ENCODE peak calls at places on chromosomes 1 and 21, in four cellular contexts. H is heart right ventricle; O is CD8-positive, alpha-beta T cell; L is Peyer's patch. J is an unnamed sample.
A peak's percentile ranks its signal among the peaks of the same experiment; 100 is the strongest.

GRCh38 chr1:236502579-236502971 is 21.2 kb upstream of the LGALS8 start:
- DNase-seq in L (no peak), O (no peak), H (no peak), J (no peak)

GRCh38 chr1:151312439-151313225 is 14.6 kb downstream of the PI4KB start:
- DNase-seq in L (no peak), H (no peak), O (no peak), J (no peak)

GRCh38 chr1:36620142-36620541 is 137.4 kb upstream of the CSF3R start:
- DNase-seq in O (no peak), H (no peak), L (no peak), J (no peak)

GRCh38 chr1:93811646-93812045 is 67.4 kb downstream of the DNTTIP2 start:
- DNase-seq in H (no peak), L (no peak), O (no peak), J (no peak)

GRCh38 chr21:32477424-32477745 is 64.9 kb downstream of the EVA1C start:
- DNase-seq in L (no peak), H (no peak), O (no peak), J (no peak)

GRCh38 chr21:18153063-18153462 is 91.6 kb upstream of the CHODL start:
- DNase-seq in O (no peak), H (no peak), L (no peak), J (no peak)

GRCh38 chr1:55698136-55698535 is 483.0 kb upstream of the USP24 start:
- DNase-seq in O (no peak), H (no peak), L (no peak), J (no peak)

GRCh38 chr1:111320066-111320879 is 29.6 kb downstream of the CHIA start:
- DNase-seq in L (no peak), H (no peak), O (no peak), J (no peak)

GRCh38 chr1:41515131-41515678 is 30.7 kb upstream of the EDN2 start:
- DNase-seq in H (no peak), L (no peak), O (no peak), J (no peak)

GRCh38 chr1:177914603-177915002 is 55.3 kb downstream of the SEC16B start:
- DNase-seq in H (no peak), L (no peak), O (no peak), J (no peak)

GRCh38 chr1:7975212-7975865 is 13.8 kb downstream of the PARK7 start:
- DNase-seq in H (peak; percentile 60), O (no peak), L (no peak), J (no peak)

GRCh38 chr1:2800664-2801045 is 838 bp downstream of the TTC34 start:
- DNase-seq in L (no peak), O (no peak), H (peak; percentile 6), J (peak; percentile 23)

GRCh38 chr1:151908228-151908691 is 1.1 kb downstream of the THEM4 start:
- DNase-seq in O (no peak), L (no peak), H (no peak), J (no peak)

GRCh38 chr1:150498342-150498741 is 9.6 kb upstream of the ECM1 start:
- DNase-seq in H (no peak), L (no peak), O (no peak), J (no peak)

GRCh38 chr1:93576346-93576745 is 105.3 kb downstream of the BCAR3 start:
- DNase-seq in O (no peak), H (peak; percentile 38), L (no peak), J (no peak)

GRCh38 chr1:179590671-179591070 is 961 bp upstream of the TDRD5 start:
- DNase-seq in L (no peak), H (no peak), O (no peak), J (no peak)
- H3K27ac ChIP-seq in L (no peak overlapping the region), H (no peak overlapping the region), O (no peak overlapping the region), J (no peak overlapping the region)

GRCh38 chr1:10637400-10637799 is 159.0 kb downstream of the CASZ1 start:
- DNase-seq in O (no peak), H (no peak), L (no peak), J (no peak)

GRCh38 chr1:10634075-10634427 is 159.3 kb downstream of the PEX14 start:
- DNase-seq in H (no peak), O (no peak), L (no peak), J (no peak)

GRCh38 chr1:10634428-10635384 is 160.0 kb downstream of the PEX14 start:
- DNase-seq in H (peak; percentile 57), L (no peak), O (no peak), J (no peak)

GRCh38 chr1:10635992-10636391 is 160.5 kb downstream of the CASZ1 start:
- DNase-seq in L (no peak), H (peak; percentile 43), O (no peak), J (no peak)

GRCh38 chr1:10635385-10635896 is 160.7 kb downstream of the PEX14 start:
- DNase-seq in O (no peak), H (peak; percentile 37), L (no peak), J (no peak)
- H3K4me3 ChIP-seq in O (no peak overlapping the region), H (no peak overlapping the region), L (no peak overlapping the region), J (no peak overlapping the region)

GRCh38 chr1:26019641-26020315 is 1.8 kb upstream of the EXTL1 start:
- DNase-seq in H (no peak), O (no peak), L (no peak), J (no peak)
- H3K4me1 ChIP-seq in H (peaks cover 46% of the 10 kb centered on the region), O (peaks cover 19% of the 10 kb centered on the region), L (no peaks in the 10 kb centered on the region), J (no peaks in the 10 kb centered on the region)

DNA sequence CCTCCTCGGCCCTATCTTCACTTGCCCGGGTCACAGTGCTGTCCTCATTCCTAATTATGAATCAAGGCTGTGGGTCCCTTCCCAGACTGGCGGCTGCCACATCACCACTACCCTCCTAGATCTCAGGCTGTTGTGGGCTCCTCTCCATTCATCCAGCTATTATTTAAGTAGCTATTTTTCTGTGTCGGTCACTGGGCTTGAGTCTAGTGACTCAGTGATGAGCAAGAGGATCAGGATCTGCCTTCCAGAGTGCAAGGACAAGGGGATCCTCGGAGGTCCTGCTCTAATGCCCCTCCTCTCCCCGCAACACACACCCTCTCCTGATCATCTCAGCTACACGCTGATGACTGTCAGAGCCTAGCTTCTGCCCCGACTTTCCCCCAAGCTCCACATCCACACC is 34.1 kb downstream of the CDCP2 start:
- DNase-seq in O (no peak), L (no peak), H (no peak), J (no peak)
- H3K27ac ChIP-seq in O (no peak overlapping the region), L (no peak overlapping the region), H (no peak overlapping the region), J (no peak overlapping the region)

DNA sequence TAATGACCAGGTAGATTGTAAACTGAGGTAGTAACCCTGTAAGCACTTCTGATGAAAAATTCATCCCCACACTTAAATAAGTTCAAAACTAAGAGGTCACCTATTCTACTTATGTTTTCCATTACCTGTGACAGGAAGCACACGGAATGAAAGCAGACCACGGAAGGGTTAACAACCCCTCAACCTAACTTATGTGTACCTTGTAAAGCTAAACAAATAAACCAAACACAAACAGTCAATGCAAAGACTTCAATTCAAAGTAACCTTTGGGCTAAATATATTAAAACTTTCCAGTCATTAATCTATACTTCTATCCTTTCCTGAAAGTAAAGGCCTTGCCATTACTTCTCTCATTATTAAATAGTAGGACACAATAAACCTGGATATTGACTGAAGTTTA is 7.0 kb downstream of the PPP1R15B start:
- DNase-seq in H (no peak), L (no peak), O (no peak), J (no peak)
- H3K4me3 ChIP-seq in H (no peak overlapping the region), L (no peak overlapping the region), O (no peak overlapping the region), J (no peak overlapping the region)

GRCh38 chr1:30751830-30752650 is 5.5 kb downstream of the LAPTM5 start:
- DNase-seq in L (no peak), O (no peak), H (no peak), J (no peak)
- H3K4me1 ChIP-seq in L (peaks cover 53% of the 10 kb centered on the region), O (peaks cover 78% of the 10 kb centered on the region), H (peaks cover 7% of the 10 kb centered on the region), J (peaks cover 81% of the 10 kb centered on the region)

GRCh38 chr1:77624102-77624501 is 58.4 kb downstream of the ZZZ3 start:
- DNase-seq in O (no peak), H (no peak), L (no peak), J (no peak)
- H3K27ac ChIP-seq in O (no peak overlapping the region), H (peak overlapping the region; percentile 59), L (no peak overlapping the region), J (no peak overlapping the region)

J was measured in CD8-positive, alpha-beta memory T cell.